ENCODE peak calls at places on chromosome 2, in six cellular contexts. R, O, L, V, E and F are unnamed samples.

GRCh38 chr2:171139860-171140259 is 20.8 kb downstream of the TLK1 start:
- DNase-seq in R (no peak), O (no peak), L (no peak), V (no peak), E (no peak), F (no peak)

GRCh38 chr2:216727346-216728122 is 32.2 kb upstream of the IGFBP5 start:
- DNase-seq in R (no peak), O (no peak), L (no peak), V (no peak), E (no peak), F (no peak)

GRCh38 chr2:119694994-119695521 is 16.1 kb downstream of the TMEM177 start:
- DNase-seq in R (peak), O (no peak), L (peak), V (no peak), E (no peak), F (no peak)

GRCh38 chr2:82998770-82999169 is 1460.3 kb downstream of the SUCLG1 start:
- DNase-seq in R (no peak), O (no peak), L (no peak), V (no peak), E (no peak), F (no peak)

GRCh38 chr2:198712485-198712884 is 745.3 kb downstream of the SATB2 start:
- DNase-seq in R (no peak), O (no peak), L (no peak), V (no peak), E (no peak), F (no peak)

GRCh38 chr2:239396881-239397681 is 3.7 kb downstream of the HDAC4 start:
- DNase-seq in R (no peak), O (no peak), L (no peak), V (no peak), E (no peak), F (no peak)

GRCh38 chr2:239763433-239764097 is 261.6 kb downstream of the NDUFA10 start:
- DNase-seq in R (no peak), O (no peak), L (no peak), V (peak), E (no peak), F (no peak)

GRCh38 chr2:159574246-159574645 is 42.1 kb downstream of the BAZ2B start:
- DNase-seq in R (no peak), O (no peak), L (peak), V (no peak), E (no peak), F (no peak)

GRCh38 chr2:105261061-105261460 is 19.5 kb downstream of the GPR45 start:
- DNase-seq in R (peak), O (no peak), L (peak), V (no peak), E (no peak), F (no peak)

GRCh38 chr2:191401287-191401686 is 156.1 kb downstream of the MYO1B start:
- DNase-seq in R (no peak), O (no peak), L (peak), V (no peak), E (no peak), F (no peak)

GRCh38 chr2:120289221-120289906 is 36.7 kb downstream of the RALB start:
- DNase-seq in R (no peak), O (no peak), L (no peak), V (no peak), E (no peak), F (no peak)

GRCh38 chr2:201913197-201913596 is 106.9 kb downstream of the CDK15 start:
- DNase-seq in R (no peak), O (no peak), L (no peak), V (no peak), E (no peak), F (no peak)

GRCh38 chr2:201916565-201916964 is 110.2 kb downstream of the CDK15 start:
- DNase-seq in R (no peak), O (no peak), L (no peak), V (no peak), E (no peak), F (no peak)

GRCh38 chr2:201911372-201911771 is 105.0 kb downstream of the CDK15 start:
- DNase-seq in R (no peak), O (no peak), L (no peak), V (no peak), E (no peak), F (no peak)

GRCh38 chr2:201918981-201919380 is 112.6 kb downstream of the CDK15 start:
- DNase-seq in R (no peak), O (no peak), L (no peak), V (no peak), E (no peak), F (no peak)

DNA sequence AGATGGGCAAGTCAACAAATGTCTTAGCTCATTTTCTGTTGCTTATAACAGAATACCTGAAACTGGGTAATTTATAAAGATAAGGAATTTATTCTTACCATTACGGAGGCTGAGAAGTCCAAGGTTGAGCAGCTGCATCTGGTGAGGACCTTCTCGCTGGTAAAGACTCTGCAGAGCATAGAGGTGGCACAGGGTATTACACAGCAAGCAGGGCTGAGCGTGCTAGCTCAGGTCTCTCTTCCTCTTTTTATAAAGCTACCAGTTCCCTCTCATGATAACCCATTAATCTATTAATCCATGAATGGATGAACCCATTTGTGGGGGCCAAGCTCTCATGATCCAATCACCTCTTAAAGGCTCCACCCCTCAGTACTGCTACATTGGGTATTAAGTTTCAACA is 109.1 kb downstream of the CDK15 start:
- DNase-seq in R (no peak), O (no peak), L (no peak), V (no peak), E (no peak), F (no peak)
- TF ChIP-seq CTCF in R (no peak), O (no peak), L (no peak), V (no peak), E (no peak), F (no peak)

GRCh38 chr2:101725515-101726192 is 28.1 kb downstream of the MAP4K4 start:
- DNase-seq in R (no peak), O (no peak), L (no peak), V (no peak), E (no peak), F (no peak)
- TF ChIP-seq CTCF in R (no peak), O (no peak), L (no peak), V (no peak), E (no peak), F (peak)

DNA sequence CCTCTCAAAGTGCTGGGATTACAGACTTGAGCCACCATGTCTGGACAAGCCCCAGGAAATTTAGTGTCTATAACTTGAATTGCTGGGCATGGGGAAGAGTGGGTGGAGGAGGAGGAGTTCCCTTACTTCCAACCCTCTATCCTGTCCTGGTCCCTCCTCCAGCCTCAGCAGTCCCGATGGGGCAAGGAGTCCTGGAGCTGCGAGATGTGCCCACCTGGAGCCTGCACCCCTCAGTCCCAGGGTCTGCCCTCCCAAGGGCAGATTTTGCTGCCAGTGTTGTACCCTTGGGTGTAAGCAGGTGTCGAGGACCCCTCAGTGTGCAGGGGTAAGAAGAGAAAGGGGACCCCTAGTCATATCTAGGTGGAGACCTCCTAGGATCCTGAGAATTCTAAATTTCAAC is 2.8 kb downstream of the VAMP8 start:
- DNase-seq in R (no peak), O (no peak), L (no peak), V (no peak), E (no peak), F (no peak)
- TF ChIP-seq CTCF in R (no peak), O (no peak), L (no peak), V (no peak), E (no peak), F (no peak)

GRCh38 chr2:158391876-158392275 is 64.7 kb downstream of the CCDC148 start:
- DNase-seq in R (no peak), O (peak), L (no peak), V (no peak), E (no peak), F (no peak)
- TF ChIP-seq CTCF in R (no peak), O (no peak), L (no peak), V (no peak), E (no peak), F (no peak)

GRCh38 chr2:29201979-29202378 is 86.8 kb downstream of the CLIP4 start:
- DNase-seq in R (no peak), O (no peak), L (no peak), V (no peak), E (no peak), F (no peak)

GRCh38 chr2:29207352-29207751 is 92.1 kb downstream of the CLIP4 start:
- DNase-seq in R (no peak), O (no peak), L (peak), V (no peak), E (no peak), F (no peak)

GRCh38 chr2:29202819-29203495 is 87.7 kb downstream of the CLIP4 start:
- DNase-seq in R (no peak), O (no peak), L (no peak), V (no peak), E (no peak), F (no peak)

GRCh38 chr2:29209551-29209950 is 94.3 kb downstream of the CLIP4 start:
- DNase-seq in R (no peak), O (no peak), L (no peak), V (no peak), E (no peak), F (no peak)

DNA sequence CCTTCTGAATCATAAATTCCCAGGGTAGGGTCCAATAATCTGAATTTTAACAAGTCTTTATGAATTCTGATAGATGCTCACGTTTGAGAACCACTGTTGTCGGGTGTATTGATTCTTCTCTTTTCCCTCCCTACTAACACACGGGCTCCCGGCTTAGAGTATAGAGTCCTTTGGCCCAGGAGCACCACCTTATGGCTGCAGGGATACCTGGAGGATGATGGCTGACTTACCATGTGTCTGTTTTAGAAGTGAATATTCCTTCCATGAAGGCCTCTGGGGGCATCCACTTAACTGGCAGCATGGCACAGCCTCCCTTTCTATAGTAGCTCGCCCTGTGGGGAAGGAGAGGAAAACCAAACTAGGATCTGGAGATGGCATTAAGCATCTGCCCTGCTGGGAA is 91.7 kb downstream of the CLIP4 start:
- DNase-seq in R (no peak), O (no peak), L (no peak), V (no peak), E (no peak), F (no peak)
- TF ChIP-seq CTCF in R (no peak), O (no peak), L (no peak), V (no peak), E (no peak), F (no peak)

GRCh38 chr2:196144513-196145126 is 26.8 kb downstream of the STK17B start:
- DNase-seq in R (no peak), O (no peak), L (no peak), V (no peak), E (no peak), F (no peak)

GRCh38 chr2:196149926-196150325 is 21.5 kb downstream of the STK17B start:
- DNase-seq in R (no peak), O (no peak), L (no peak), V (no peak), E (no peak), F (no peak)

GRCh38 chr2:196143641-196144236 is 27.6 kb downstream of the STK17B start:
- DNase-seq in R (no peak), O (no peak), L (no peak), V (no peak), E (no peak), F (no peak)

GRCh38 chr2:196148736-196149135 is 22.6 kb downstream of the STK17B start:
- DNase-seq in R (no peak), O (no peak), L (no peak), V (no peak), E (no peak), F (no peak)

DNA sequence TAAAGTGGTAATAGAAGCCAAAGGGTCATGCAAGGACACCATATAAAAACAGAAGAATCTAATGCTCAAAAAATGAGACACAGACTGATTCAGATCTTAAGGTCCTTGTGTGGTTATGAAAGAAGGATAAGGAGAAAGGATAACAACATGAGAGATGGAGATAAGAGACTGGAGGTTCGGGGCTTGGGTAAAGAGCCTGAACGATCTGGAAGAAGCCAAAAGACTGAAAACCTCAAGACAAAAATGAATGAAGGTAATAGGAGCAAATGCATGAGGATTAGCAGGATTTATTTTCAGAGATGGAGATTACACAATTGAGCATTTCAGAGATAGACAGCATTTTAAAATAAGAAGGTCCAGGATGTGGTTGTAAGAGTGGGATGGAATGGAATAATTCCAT is 26.1 kb downstream of the STK17B start:
- DNase-seq in R (no peak), O (no peak), L (no peak), V (no peak), E (no peak), F (no peak)
- TF ChIP-seq CTCF in R (no peak), O (no peak), L (no peak), V (no peak), E (no peak), F (no peak)

GRCh38 chr2:232385660-232386489 is 7.3 kb downstream of the ALPP start:
- DNase-seq in R (peak), O (no peak), L (peak), V (no peak), E (no peak), F (no peak)
- TF ChIP-seq CTCF in R (no peak), O (no peak), L (peak), V (no peak), E (no peak), F (peak)

GRCh38 chr2:183093857-183094657 is 15.5 kb downstream of the DUSP19 start:
- DNase-seq in R (no peak), O (peak), L (peak), V (no peak), E (no peak), F (no peak)
- TF ChIP-seq CTCF in R (no peak), O (no peak), L (peak), V (peak), E (no peak), F (no peak)